ENCODE peak calls at places on chromosomes 6 and 20, in four cellular contexts. D is effector CD4-positive, alpha-beta T cell; M is fibroblast of mammary gland; Y is KBM-7. C is an unnamed sample.

GRCh38 chr6:135842618-135843392 is 8.7 kb upstream of the PDE7B start:
- DNase-seq in D (no peak), Y (no peak), M (no peak), C (no peak)

GRCh38 chr6:98976674-98977365 is 29.1 kb upstream of the FBXL4 start:
- DNase-seq in Y (no peak), M (no peak), D (no peak), C (no peak)

GRCh38 chr20:1173698-1174097 is 11.1 kb downstream of the TMEM74B start:
- DNase-seq in Y (no peak), M (no peak), D (no peak), C (no peak)

GRCh38 chr6:165662041-165662491 is 975 bp downstream of the PDE10A start:
- DNase-seq in D (no peak), M (no peak), Y (no peak), C (peak; percentile 4)

GRCh38 chr20:42430525-42431046 is 759.1 kb downstream of the PTPRT start:
- DNase-seq in D (no peak), Y (no peak), M (no peak), C (no peak)

GRCh38 chr6:82959385-82959941 is 106.2 kb downstream of the UBE3D start:
- DNase-seq in M (peak; percentile 31), D (no peak), Y (no peak), C (peak; percentile 45)

GRCh38 chr6:11025911-11026635 is 18.0 kb downstream of the ELOVL2 start:
- DNase-seq in M (no peak), D (no peak), Y (no peak), C (no peak)

GRCh38 chr20:40286991-40287531 is 402.0 kb downstream of the MAFB start:
- DNase-seq in D (no peak), Y (no peak), M (no peak), C (no peak)

GRCh38 chr6:25601797-25602679 is 50.0 kb upstream of the SCGN start:
- DNase-seq in Y (peak; percentile 55), M (peak; percentile 78), D (no peak), C (peak; percentile 61)

GRCh38 chr6:32146287-32146686 is 5.5 kb downstream of the PRRT1 start:
- DNase-seq in M (no peak), D (no peak), Y (no peak), C (no peak)

GRCh38 chr20:58712823-58713731 is 20.5 kb downstream of the NPEPL1 start:
- DNase-seq in Y (no peak), D (no peak), M (no peak), C (no peak)

GRCh38 chr20:9306521-9306920 is 207.9 kb upstream of the LAMP5 start:
- DNase-seq in M (peak; percentile 94), D (no peak), Y (no peak), C (peak; percentile 90)

GRCh38 chr6:123806561-123806960 is 2.9 kb downstream of the NKAIN2 start:
- DNase-seq in M (no peak), D (no peak), Y (no peak), C (no peak)

GRCh38 chr20:32155017-32155965 is 45.8 kb downstream of the TM9SF4 start:
- DNase-seq in D (no peak), M (peak; percentile 90), Y (peak; percentile 80), C (peak; percentile 87)

C was measured in iris pigment epithelial cell.